ENCODE peak calls at places on chromosome 9, in eight cellular contexts. P is cortex of kidney; R is foreskin keratinocyte; H is H7; J is stimulated activated CD4-positive, alpha-beta T cell treated with anti-CD3 and anti-CD28 coated beads, Interleukin-1b, Interleukin-23, amount 100 ng/mL, for 24 hours; U is hepatic stellate cell; Y is activated CD8-positive, alpha-beta T cell treated with anti-CD3 and anti-CD28 coated beads for 36 hours; O is HEK293T. S is an unnamed sample.

GRCh38 chr9:105661011-105661410 is 1.2 kb upstream of the TAL2 start:
- DNase-seq in P (no peak), R (no peak), H (no peak), J (no peak), U (no peak), Y (no peak), O (no peak), S (no peak)

GRCh38 chr9:114339130-114339908 is 9.7 kb downstream of the ORM2 start:
- DNase-seq in P (no peak), R (no peak), H (peak; percentile 94), J (peak; percentile 44), U (peak; percentile 92), Y (peak; percentile 71), O (peak; percentile 82), S (no peak)

GRCh38 chr9:124779368-124780059 is 2.6 kb downstream of the OLFML2A start:
- DNase-seq in P (no peak), R (peak; percentile 91), H (peak; percentile 89), J (no peak), U (peak; percentile 95), Y (no peak), O (no peak), S (peak; percentile 87)

GRCh38 chr9:83959061-83959460 is 21.0 kb downstream of the HNRNPK start:
- DNase-seq in P (no peak), R (no peak), H (no peak), J (no peak), U (peak; percentile 37), Y (no peak), O (no peak), S (peak; percentile 88)

GRCh38 chr9:134234001-134234660 is 69.8 kb upstream of the RNU6ATAC start:
- DNase-seq in P (no peak), R (peak; percentile 12), H (no peak), J (no peak), U (no peak), Y (no peak), O (no peak), S (no peak)

GRCh38 chr9:129954868-129955550 is 88.0 kb downstream of the FNBP1 start:
- DNase-seq in P (no peak), R (no peak), H (no peak), J (no peak), U (no peak), Y (no peak), O (no peak), S (no peak)

GRCh38 chr9:10479172-10479571 is 133.6 kb downstream of the PTPRD start:
- DNase-seq in P (no peak), R (peak; percentile 7), H (peak; percentile 7), J (no peak), U (no peak), Y (no peak), O (peak; percentile 6), S (no peak)

GRCh38 chr9:35733109-35733541 is 659 bp downstream of the CREB3 start:
- DNase-seq in P (no peak), R (peak; percentile 85), H (peak; percentile 86), J (no peak), U (peak; percentile 77), Y (no peak), O (peak; percentile 52), S (no peak)

GRCh38 chr9:132409828-132410528 is at the start of gene CFAP77:
- DNase-seq in P (no peak), R (peak; percentile 58), H (peak; percentile 94), J (no peak), U (peak; percentile 81), Y (peak; percentile 55), O (peak; percentile 74), S (no peak)

GRCh38 chr9:1462626-1463308 is 412.6 kb downstream of the DMRT2 start:
- DNase-seq in P (no peak), R (no peak), H (no peak), J (no peak), U (no peak), Y (no peak), O (no peak), S (no peak)

GRCh38 chr9:134938346-134939079 is 20.8 kb upstream of the FCN1 start:
- DNase-seq in P (no peak), R (no peak), H (peak; percentile 46), J (no peak), U (no peak), Y (no peak), O (no peak), S (no peak)

GRCh38 chr9:112487008-112487798 is 576 bp downstream of the KIAA1958 start:
- DNase-seq in P (no peak), R (peak; percentile 42), H (peak; percentile 86), J (peak; percentile 41), U (peak; percentile 59), Y (peak; percentile 70), O (peak; percentile 44), S (no peak)